ENCODE peak calls at places on chromosomes 5 and 9, in six cellular contexts. L is Caco-2, W is GM23338, B is neural progenitor cell, Q is tibial nerve, N is colonic mucosa. E is an unnamed sample. For H3K4me1, the result is how much of the 10 kb centered on the place peaks cover.

GRCh38 chr9:2013688-2014087 is 1.5 kb upstream of the SMARCA2 start:
- DNase-seq in W (no peak), N (no peak), B (no peak), Q (no peak), L (no peak), E (no peak)

GRCh38 chr5:123520677-123521247 is 8.8 kb downstream of the CSNK1G3 start:
- DNase-seq in L (no peak), W (no peak), B (no peak), N (no peak), Q (no peak), E (no peak)

GRCh38 chr5:116573279-116573616 is 1.4 kb downstream of the SEMA6A start:
- DNase-seq in Q (no peak), L (peak), W (no peak), N (peak), B (peak), E (no peak)

GRCh38 chr5:54876561-54876960 is 108.8 kb downstream of the ESM1 start:
- DNase-seq in W (no peak), Q (no peak), N (no peak), L (no peak), B (no peak), E (no peak)

GRCh38 chr9:100473271-100474081 is 527 bp downstream of the TMEFF1 start:
- DNase-seq in Q (no peak), W (peak), N (peak), B (peak), L (peak), E (peak)

GRCh38 chr5:99586878-99587277 is 658.1 kb upstream of the CHD1 start:
- DNase-seq in B (no peak), Q (no peak), L (no peak), W (no peak), N (no peak), E (no peak)

GRCh38 chr9:107707419-107707837 is 217.9 kb upstream of the KLF4 start:
- DNase-seq in Q (no peak), L (no peak), W (no peak), N (no peak), B (no peak), E (no peak)

GRCh38 chr5:120240716-120241115 is 223.4 kb upstream of the PRR16 start:
- DNase-seq in N (no peak), B (no peak), W (no peak), L (no peak), Q (no peak), E (no peak)

GRCh38 chr9:31390352-31391025 is 994.0 kb upstream of the ACO1 start:
- DNase-seq in W (no peak), Q (no peak), L (no peak), B (peak), N (no peak), E (no peak)

GRCh38 chr5:51908215-51908614 is 525.0 kb downstream of the ISL1 start:
- DNase-seq in N (no peak), Q (no peak), B (no peak), W (no peak), L (no peak), E (no peak)

GRCh38 chr9:79000218-79001002 is 571.4 kb upstream of the TLE4 start:
- DNase-seq in L (no peak), W (no peak), Q (no peak), B (no peak), N (no peak), E (no peak)

GRCh38 chr5:118726891-118727290 is 261.5 kb downstream of the DTWD2 start:
- DNase-seq in Q (no peak), B (no peak), N (no peak), L (no peak), W (no peak), E (no peak)

GRCh38 chr9:87708989-87709706 is 16.8 kb upstream of the CTSL start:
- DNase-seq in B (no peak), L (no peak), N (no peak), W (no peak), Q (no peak), E (no peak)

GRCh38 chr9:84652496-84653081 is 16.9 kb upstream of the NTRK2 start:
- DNase-seq in N (no peak), Q (no peak), L (no peak), B (no peak), W (no peak), E (no peak)

GRCh38 chr9:133359420-133360175 is 3.2 kb downstream of the SURF2 start:
- DNase-seq in B (peak), L (peak), W (peak), N (no peak), Q (no peak), E (peak)
- H3K4me1 ChIP-seq in B (under half), L (under half), W (under half), N (under half), Q (under half), E (under half)

DNA sequence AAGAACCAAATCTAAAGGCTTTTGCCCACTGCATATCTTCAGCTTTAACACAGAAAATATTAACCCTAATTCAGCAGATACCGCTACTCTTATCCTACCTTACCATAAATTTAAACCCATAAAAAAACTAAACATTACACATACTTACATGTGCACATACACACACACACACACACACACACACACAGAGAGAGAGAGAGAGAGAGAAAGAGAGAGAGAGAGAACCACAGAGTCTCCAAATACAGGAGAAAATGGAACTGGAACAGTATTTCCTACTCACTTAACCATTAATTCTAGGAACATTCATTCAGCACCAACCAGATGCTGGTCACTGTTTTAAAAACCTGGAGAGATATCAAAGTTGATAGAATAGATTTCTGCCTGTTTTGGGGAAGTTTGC is 53.7 kb downstream of the EFNA5 start:
- DNase-seq in Q (no peak), L (no peak), N (no peak), W (no peak), B (no peak), E (no peak)
- TF ChIP-seq CTCF in Q (no peak), L (no peak), N (no peak), W (no peak), B (no peak), E (no peak)

GRCh38 chr5:170076707-170077106 is 29.0 kb upstream of the FOXI1 start:
- DNase-seq in L (no peak), N (no peak), B (no peak), Q (no peak), W (no peak), E (no peak)
- H3K4me1 ChIP-seq in L (under half), N (under half), B (under half), Q (under half), W (under half), E (under half)

DNA sequence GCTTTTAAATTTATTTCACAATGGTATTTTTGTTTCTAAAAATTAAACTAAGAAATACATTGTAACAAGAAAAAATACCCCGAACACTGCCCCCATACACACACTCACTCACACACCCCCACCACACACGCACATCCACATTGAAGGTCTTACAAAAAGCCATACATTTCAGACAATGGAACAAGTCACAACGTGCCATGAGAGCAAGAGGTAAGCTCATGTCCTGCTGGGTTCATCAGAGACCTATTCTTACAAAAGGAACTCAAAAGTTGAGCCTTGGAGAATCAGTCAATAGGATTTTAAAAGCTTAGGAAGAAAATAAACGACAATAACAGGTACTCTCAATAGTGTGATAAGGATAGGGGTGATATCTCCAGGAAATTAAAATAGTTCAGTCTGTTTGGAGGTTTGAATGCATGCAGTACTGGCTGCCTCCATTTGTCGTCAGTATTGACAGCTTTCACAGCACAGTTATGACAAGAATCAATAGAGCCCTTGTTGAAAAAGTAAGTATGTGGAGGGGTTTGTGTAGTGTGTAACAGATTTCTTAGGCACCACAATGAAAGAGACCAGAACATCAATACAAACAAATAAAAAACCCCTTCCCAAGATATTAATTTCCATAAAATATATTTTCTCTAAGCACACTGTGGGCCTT is 1826.2 kb upstream of the CDH6 start:
- DNase-seq in N (no peak), B (peak), W (peak), L (peak), Q (no peak), E (no peak)
- TF ChIP-seq CTCF in N (no peak), B (peak), W (peak), L (peak), Q (no peak), E (no peak)

GRCh38 chr5:171956870-171957501 is 49.5 kb downstream of the FBXW11 start:
- DNase-seq in B (no peak), Q (no peak), N (no peak), L (no peak), W (no peak), E (no peak)
- H3K4me1 ChIP-seq in B (under half), Q (half or more), N (under half), L (under half), W (half or more), E (under half)

DNA sequence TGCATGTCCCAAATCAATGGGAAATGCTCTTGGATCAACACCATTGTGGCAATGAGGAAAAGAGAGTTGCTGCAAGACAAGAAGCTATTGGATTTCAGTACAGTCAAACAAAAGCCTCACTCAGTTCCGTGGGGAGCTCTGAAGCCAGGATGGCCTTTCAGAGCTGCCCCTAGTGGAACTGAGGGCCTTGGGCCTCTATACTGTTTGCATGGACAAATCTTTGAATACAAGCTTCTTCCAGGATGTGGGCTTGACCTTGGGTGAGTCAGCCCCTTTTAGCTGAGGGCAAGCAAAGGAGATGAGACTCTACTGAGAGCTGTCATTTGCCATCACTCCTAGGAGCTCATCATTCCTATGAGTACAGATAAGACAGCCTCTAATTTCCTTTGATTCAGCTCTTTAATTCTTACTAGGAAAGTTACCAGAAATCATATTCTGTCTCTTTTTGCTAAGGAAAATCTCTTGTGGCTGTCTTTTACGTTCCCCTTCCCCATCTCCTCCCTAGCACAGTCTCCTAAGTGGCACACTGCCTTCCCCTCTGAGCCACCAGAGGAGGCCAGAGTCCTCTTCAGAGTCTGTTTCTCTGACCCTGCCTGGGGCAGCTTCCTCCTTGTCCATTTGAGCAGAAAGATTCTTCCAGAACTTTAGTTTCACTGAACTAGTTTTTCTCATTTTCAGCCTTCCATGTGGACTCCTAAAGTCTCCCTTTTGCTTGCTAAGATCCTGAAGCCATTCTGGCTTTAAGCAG is 168.8 kb upstream of the POC5 start:
- DNase-seq in N (no peak), W (peak), B (peak), Q (no peak), L (no peak), E (peak)
- TF ChIP-seq CTCF in N (peak), W (peak), B (peak), Q (no peak), L (peak), E (no peak)